ENCODE peak calls at places on chromosome 9, in nine cellular contexts. One of them, this sample, is unnamed.

GRCh38 chr9:37540634-37541033 is 35.5 kb downstream of the FBXO10 start:
- DNase-seq in Jurkat, Clone E6-1: no peak
- DNase-seq in HuH-7.5: no peak
- DNase-seq in amniotic stem cell: no peak
- DNase-seq in stimulated activated CD4-positive, alpha-beta T cell treated with anti-CD3 and anti-CD28 coated beads, TNF-alpha, amount 100 ng/mL, for 1 hour: no peak
- DNase-seq in EH: peak; percentile 6
- DNase-seq in tibial artery: no peak
- DNase-seq in astrocyte of the spinal cord: no peak
- DNase-seq in Calu3: no peak
- DNase-seq in this sample: no peak

GRCh38 chr9:18428621-18429020 is 45.3 kb upstream of the ADAMTSL1 start:
- DNase-seq in Jurkat, Clone E6-1: no peak
- DNase-seq in HuH-7.5: no peak
- DNase-seq in amniotic stem cell: no peak
- DNase-seq in stimulated activated CD4-positive, alpha-beta T cell treated with anti-CD3 and anti-CD28 coated beads, TNF-alpha, amount 100 ng/mL, for 1 hour: no peak
- DNase-seq in EH: peak; percentile 59
- DNase-seq in tibial artery: no peak
- DNase-seq in astrocyte of the spinal cord: no peak
- DNase-seq in Calu3: no peak
- DNase-seq in this sample: no peak

GRCh38 chr9:6076856-6077255 is 61.4 kb upstream of the RANBP6 start:
- DNase-seq in Jurkat, Clone E6-1: no peak
- DNase-seq in HuH-7.5: no peak
- DNase-seq in amniotic stem cell: no peak
- DNase-seq in stimulated activated CD4-positive, alpha-beta T cell treated with anti-CD3 and anti-CD28 coated beads, TNF-alpha, amount 100 ng/mL, for 1 hour: no peak
- DNase-seq in EH: no peak
- DNase-seq in tibial artery: no peak
- DNase-seq in astrocyte of the spinal cord: no peak
- DNase-seq in Calu3: no peak
- DNase-seq in this sample: no peak

GRCh38 chr9:14308751-14309140 is 5.2 kb downstream of the NFIB start:
- DNase-seq in Jurkat, Clone E6-1: no peak
- DNase-seq in HuH-7.5: no peak
- DNase-seq in amniotic stem cell: no peak
- DNase-seq in stimulated activated CD4-positive, alpha-beta T cell treated with anti-CD3 and anti-CD28 coated beads, TNF-alpha, amount 100 ng/mL, for 1 hour: no peak
- DNase-seq in EH: no peak
- DNase-seq in tibial artery: no peak
- DNase-seq in astrocyte of the spinal cord: no peak
- DNase-seq in Calu3: no peak
- DNase-seq in this sample: no peak

GRCh38 chr9:5799314-5799713 is 33.6 kb downstream of the ERMP1 start:
- DNase-seq in Jurkat, Clone E6-1: peak; percentile 34
- DNase-seq in HuH-7.5: no peak
- DNase-seq in amniotic stem cell: peak; percentile 42
- DNase-seq in stimulated activated CD4-positive, alpha-beta T cell treated with anti-CD3 and anti-CD28 coated beads, TNF-alpha, amount 100 ng/mL, for 1 hour: no peak
- DNase-seq in EH: peak; percentile 62
- DNase-seq in tibial artery: no peak
- DNase-seq in astrocyte of the spinal cord: peak; percentile 62
- DNase-seq in Calu3: peak; percentile 12
- DNase-seq in this sample: no peak

GRCh38 chr9:99736291-99736690 is 85.4 kb upstream of the NR4A3 start:
- DNase-seq in Jurkat, Clone E6-1: no peak
- DNase-seq in HuH-7.5: no peak
- DNase-seq in amniotic stem cell: no peak
- DNase-seq in stimulated activated CD4-positive, alpha-beta T cell treated with anti-CD3 and anti-CD28 coated beads, TNF-alpha, amount 100 ng/mL, for 1 hour: no peak
- DNase-seq in EH: peak; percentile 57
- DNase-seq in tibial artery: no peak
- DNase-seq in astrocyte of the spinal cord: no peak
- DNase-seq in Calu3: no peak
- DNase-seq in this sample: no peak

GRCh38 chr9:94443039-94443722 is 111.7 kb upstream of the PCAT7 start:
- DNase-seq in Jurkat, Clone E6-1: no peak
- DNase-seq in HuH-7.5: no peak
- DNase-seq in amniotic stem cell: no peak
- DNase-seq in stimulated activated CD4-positive, alpha-beta T cell treated with anti-CD3 and anti-CD28 coated beads, TNF-alpha, amount 100 ng/mL, for 1 hour: no peak
- DNase-seq in EH: no peak
- DNase-seq in tibial artery: no peak
- DNase-seq in astrocyte of the spinal cord: no peak
- DNase-seq in Calu3: no peak
- DNase-seq in this sample: no peak

GRCh38 chr9:77712533-77713130 is 64.5 kb upstream of the GNA14 start:
- DNase-seq in Jurkat, Clone E6-1: no peak
- DNase-seq in HuH-7.5: no peak
- DNase-seq in amniotic stem cell: peak; percentile 17
- DNase-seq in stimulated activated CD4-positive, alpha-beta T cell treated with anti-CD3 and anti-CD28 coated beads, TNF-alpha, amount 100 ng/mL, for 1 hour: no peak
- DNase-seq in EH: peak; percentile 92
- DNase-seq in tibial artery: no peak
- DNase-seq in astrocyte of the spinal cord: peak; percentile 87
- DNase-seq in Calu3: no peak
- DNase-seq in this sample: no peak

GRCh38 chr9:16335788-16336580 is 534.5 kb downstream of the BNC2 start:
- DNase-seq in Jurkat, Clone E6-1: no peak
- DNase-seq in HuH-7.5: no peak
- DNase-seq in amniotic stem cell: peak; percentile 93
- DNase-seq in stimulated activated CD4-positive, alpha-beta T cell treated with anti-CD3 and anti-CD28 coated beads, TNF-alpha, amount 100 ng/mL, for 1 hour: no peak
- DNase-seq in EH: peak; percentile 99
- DNase-seq in tibial artery: peak; percentile 85
- DNase-seq in astrocyte of the spinal cord: peak; percentile 98
- DNase-seq in Calu3: peak; percentile 66
- DNase-seq in this sample: peak; percentile 94

GRCh38 chr9:122218070-122218884 is 10.5 kb downstream of the LHX6 start:
- DNase-seq in Jurkat, Clone E6-1: no peak
- DNase-seq in HuH-7.5: no peak
- DNase-seq in amniotic stem cell: no peak
- DNase-seq in stimulated activated CD4-positive, alpha-beta T cell treated with anti-CD3 and anti-CD28 coated beads, TNF-alpha, amount 100 ng/mL, for 1 hour: no peak
- DNase-seq in EH: no peak
- DNase-seq in tibial artery: no peak
- DNase-seq in astrocyte of the spinal cord: no peak
- DNase-seq in Calu3: no peak
- DNase-seq in this sample: no peak

GRCh38 chr9:105401651-105402050 is 46.2 kb upstream of the FSD1L start:
- DNase-seq in Jurkat, Clone E6-1: no peak
- DNase-seq in HuH-7.5: no peak
- DNase-seq in amniotic stem cell: no peak
- DNase-seq in stimulated activated CD4-positive, alpha-beta T cell treated with anti-CD3 and anti-CD28 coated beads, TNF-alpha, amount 100 ng/mL, for 1 hour: no peak
- DNase-seq in EH: peak; percentile 47
- DNase-seq in tibial artery: no peak
- DNase-seq in astrocyte of the spinal cord: peak; percentile 39
- DNase-seq in Calu3: no peak
- DNase-seq in this sample: no peak

GRCh38 chr9:115649991-115650472 is 503.6 kb upstream of the PAPPA start:
- DNase-seq in Jurkat, Clone E6-1: no peak
- DNase-seq in HuH-7.5: no peak
- DNase-seq in amniotic stem cell: no peak
- DNase-seq in stimulated activated CD4-positive, alpha-beta T cell treated with anti-CD3 and anti-CD28 coated beads, TNF-alpha, amount 100 ng/mL, for 1 hour: no peak
- DNase-seq in EH: peak; percentile 96
- DNase-seq in tibial artery: peak; percentile 95
- DNase-seq in astrocyte of the spinal cord: peak; percentile 96
- DNase-seq in Calu3: no peak
- DNase-seq in this sample: peak; percentile 94

GRCh38 chr9:79572891-79573696 is 1.3 kb downstream of the TLE4 start:
- DNase-seq in Jurkat, Clone E6-1: no peak
- DNase-seq in HuH-7.5: peak; percentile 25
- DNase-seq in amniotic stem cell: no peak
- DNase-seq in stimulated activated CD4-positive, alpha-beta T cell treated with anti-CD3 and anti-CD28 coated beads, TNF-alpha, amount 100 ng/mL, for 1 hour: no peak
- DNase-seq in EH: peak; percentile 39
- DNase-seq in tibial artery: peak; percentile 77
- DNase-seq in astrocyte of the spinal cord: no peak
- DNase-seq in Calu3: no peak
- DNase-seq in this sample: no peak

GRCh38 chr9:98124637-98125426 is 5.8 kb upstream of the TRIM14 start:
- DNase-seq in Jurkat, Clone E6-1: no peak
- DNase-seq in HuH-7.5: no peak
- DNase-seq in amniotic stem cell: no peak
- DNase-seq in stimulated activated CD4-positive, alpha-beta T cell treated with anti-CD3 and anti-CD28 coated beads, TNF-alpha, amount 100 ng/mL, for 1 hour: no peak
- DNase-seq in EH: no peak
- DNase-seq in tibial artery: peak; percentile 31
- DNase-seq in astrocyte of the spinal cord: no peak
- DNase-seq in Calu3: no peak
- DNase-seq in this sample: no peak

GRCh38 chr9:6348766-6349165 is 20.6 kb downstream of the TPD52L3 start:
- DNase-seq in Jurkat, Clone E6-1: no peak
- DNase-seq in HuH-7.5: no peak
- DNase-seq in amniotic stem cell: no peak
- DNase-seq in stimulated activated CD4-positive, alpha-beta T cell treated with anti-CD3 and anti-CD28 coated beads, TNF-alpha, amount 100 ng/mL, for 1 hour: no peak
- DNase-seq in EH: no peak
- DNase-seq in tibial artery: no peak
- DNase-seq in astrocyte of the spinal cord: no peak
- DNase-seq in Calu3: no peak
- DNase-seq in this sample: no peak

GRCh38 chr9:122812736-122813135 is 12.8 kb downstream of the OR1K1 start:
- DNase-seq in Jurkat, Clone E6-1: no peak
- DNase-seq in HuH-7.5: no peak
- DNase-seq in amniotic stem cell: no peak
- DNase-seq in stimulated activated CD4-positive, alpha-beta T cell treated with anti-CD3 and anti-CD28 coated beads, TNF-alpha, amount 100 ng/mL, for 1 hour: no peak
- DNase-seq in EH: no peak
- DNase-seq in tibial artery: no peak
- DNase-seq in astrocyte of the spinal cord: no peak
- DNase-seq in Calu3: no peak
- DNase-seq in this sample: no peak

GRCh38 chr9:24832307-24832706 is 286.6 kb upstream of the IZUMO3 start:
- DNase-seq in Jurkat, Clone E6-1: peak; percentile 18
- DNase-seq in HuH-7.5: no peak
- DNase-seq in amniotic stem cell: no peak
- DNase-seq in stimulated activated CD4-positive, alpha-beta T cell treated with anti-CD3 and anti-CD28 coated beads, TNF-alpha, amount 100 ng/mL, for 1 hour: no peak
- DNase-seq in EH: no peak
- DNase-seq in tibial artery: no peak
- DNase-seq in astrocyte of the spinal cord: no peak
- DNase-seq in Calu3: no peak
- DNase-seq in this sample: no peak

This sample was measured in right atrium auricular region.